ENCODE peak calls at places on chromosomes 16 and 17, in four cellular contexts. W, L, X and N are unnamed samples.
A peak's percentile ranks its signal among the peaks of the same experiment; 100 is the strongest.

GRCh38 chr16:87305505-87306391 is 11.4 kb downstream of the C16orf95 start:
- DNase-seq in L (no peak), W (peak; percentile 87), X (no peak), N (no peak)

GRCh38 chr16:17467923-17468540 is 2.7 kb downstream of the XYLT1 start:
- DNase-seq in W (no peak), X (peak; percentile 26), L (no peak), N (peak; percentile 33)

GRCh38 chr17:1006054-1006453 is 9.1 kb downstream of the TIMM22 start:
- DNase-seq in W (no peak), X (no peak), L (no peak), N (no peak)

GRCh38 chr16:68234188-68235104 is 1.5 kb downstream of the ESRP2 start:
- DNase-seq in L (no peak), X (no peak), W (no peak), N (peak; percentile 85)

GRCh38 chr17:64732336-64733006 is 70.4 kb upstream of the SMURF2 start:
- DNase-seq in W (peak; percentile 2), L (no peak), X (peak; percentile 57), N (peak; percentile 58)

GRCh38 chr17:83119987-83120864 is 40.8 kb downstream of the METRNL start:
- DNase-seq in L (peak; percentile 60), X (no peak), W (no peak), N (no peak)

GRCh38 chr16:21097151-21097550 is 53.5 kb downstream of the DNAH3 start:
- DNase-seq in X (no peak), L (no peak), W (no peak), N (no peak)

GRCh38 chr16:4409081-4409932 is 7.1 kb downstream of the CORO7 start:
- DNase-seq in X (peak; percentile 35), L (no peak), W (no peak), N (no peak)

GRCh38 chr17:58344047-58344790 is 7.8 kb downstream of the SUPT4H1 start:
- DNase-seq in X (no peak), W (no peak), L (peak; percentile 98), N (no peak)

GRCh38 chr17:63701477-63702222 is 1.7 kb upstream of the LIMD2 start:
- DNase-seq in W (peak; percentile 41), L (no peak), X (no peak), N (no peak)

GRCh38 chr16:84477661-84478060 is 26.8 kb downstream of the MEAK7 start:
- DNase-seq in W (no peak), X (no peak), L (no peak), N (no peak)

GRCh38 chr16:53754938-53755910 is 51.3 kb downstream of the FTO start:
- DNase-seq in W (no peak), X (no peak), L (no peak), N (no peak)

GRCh38 chr16:87132361-87133014 is 184.7 kb downstream of the C16orf95 start:
- DNase-seq in W (no peak), L (no peak), X (no peak), N (peak; percentile 73)

GRCh38 chr17:10172241-10172741 is 26.1 kb downstream of the GAS7 start:
- DNase-seq in L (no peak), X (no peak), W (no peak), N (no peak)

GRCh38 chr17:1398028-1398427 is 2.0 kb downstream of the YWHAE start:
- DNase-seq in X (no peak), L (no peak), W (no peak), N (no peak)

GRCh38 chr17:72591500-72592241 is 470.9 kb downstream of the SOX9 start:
- DNase-seq in X (no peak), L (no peak), W (no peak), N (peak; percentile 28)

GRCh38 chr17:58019039-58019438 is 12.0 kb upstream of the SRSF1 start:
- DNase-seq in L (no peak), W (no peak), X (no peak), N (no peak)

GRCh38 chr16:83579431-83579830 is 228.3 kb upstream of the HSBP1 start:
- DNase-seq in W (no peak), L (no peak), X (no peak), N (no peak)

GRCh38 chr17:81074875-81075274 is 39.9 kb downstream of the BAIAP2 start:
- DNase-seq in W (no peak), X (no peak), L (no peak), N (no peak)

DNA sequence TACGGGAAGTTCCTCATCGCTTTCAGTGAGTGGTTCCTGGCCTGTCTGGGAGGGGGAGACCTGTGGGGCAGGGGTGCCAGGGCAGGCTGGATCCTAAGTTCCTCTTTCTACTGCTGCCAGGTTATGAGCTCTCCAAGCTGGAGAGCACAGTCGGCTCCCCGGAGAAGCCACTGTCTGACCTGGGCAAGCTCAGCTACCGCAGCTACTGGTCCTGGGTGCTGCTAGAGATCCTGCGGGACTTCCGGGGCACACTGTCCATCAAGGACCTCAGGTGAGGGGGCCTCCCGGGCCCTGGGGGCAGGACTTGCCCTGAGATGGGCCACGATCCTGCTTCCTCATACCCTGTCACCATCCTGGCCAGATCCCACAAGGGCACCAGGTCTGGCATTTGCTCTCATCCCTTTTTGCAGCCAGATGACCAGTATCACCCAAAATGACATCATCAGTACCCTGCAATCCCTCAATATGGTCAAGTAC is 5.2 kb downstream of the PRSS8 start:
- DNase-seq in L (no peak), X (no peak), W (no peak), N (no peak)
- TF ChIP-seq ESRRA in L (no peak), X (no peak), W (no peak), N (no peak)

GRCh38 chr17:61815863-61816523 is 47.3 kb downstream of the BRIP1 start:
- DNase-seq in X (no peak), L (no peak), W (no peak), N (no peak)

GRCh38 chr17:61814485-61814884 is 48.8 kb downstream of the BRIP1 start:
- DNase-seq in L (no peak), X (no peak), W (no peak), N (no peak)

GRCh38 chr17:61813211-61813610 is 50.1 kb downstream of the BRIP1 start:
- DNase-seq in X (no peak), L (no peak), W (no peak), N (no peak)

GRCh38 chr17:61809816-61810392 is 53.4 kb downstream of the BRIP1 start:
- DNase-seq in W (no peak), X (no peak), L (no peak), N (no peak)

DNA sequence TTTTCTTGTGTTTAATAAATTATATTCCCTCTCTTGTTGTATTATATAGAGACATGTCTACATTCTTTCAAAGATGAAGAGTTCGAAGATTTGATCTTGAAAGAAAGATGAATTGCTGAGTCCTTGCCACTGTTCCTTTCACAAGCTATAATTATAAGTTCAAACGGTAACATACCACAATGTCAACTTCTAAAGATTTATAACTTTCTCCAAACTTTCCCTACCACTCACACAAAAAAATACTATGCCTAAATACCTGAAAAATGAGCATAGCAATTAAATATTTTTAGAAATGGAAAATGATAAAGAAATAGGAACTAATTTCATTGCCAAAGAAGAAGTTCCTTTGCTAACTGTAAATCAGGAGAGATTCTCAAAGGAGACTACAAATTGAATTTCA is 50.6 kb downstream of the BRIP1 start:
- DNase-seq in W (no peak), L (no peak), X (no peak), N (no peak)
- TF ChIP-seq POLR2A in W (no peak), L (no peak), X (no peak), N (no peak)

GRCh38 chr16:10597184-10597583 is 16.8 kb upstream of the EMP2 start:
- DNase-seq in W (no peak), L (no peak), X (no peak), N (no peak)
- TF ChIP-seq ESRRA in W (no peak), L (no peak), X (no peak), N (no peak)

DNA sequence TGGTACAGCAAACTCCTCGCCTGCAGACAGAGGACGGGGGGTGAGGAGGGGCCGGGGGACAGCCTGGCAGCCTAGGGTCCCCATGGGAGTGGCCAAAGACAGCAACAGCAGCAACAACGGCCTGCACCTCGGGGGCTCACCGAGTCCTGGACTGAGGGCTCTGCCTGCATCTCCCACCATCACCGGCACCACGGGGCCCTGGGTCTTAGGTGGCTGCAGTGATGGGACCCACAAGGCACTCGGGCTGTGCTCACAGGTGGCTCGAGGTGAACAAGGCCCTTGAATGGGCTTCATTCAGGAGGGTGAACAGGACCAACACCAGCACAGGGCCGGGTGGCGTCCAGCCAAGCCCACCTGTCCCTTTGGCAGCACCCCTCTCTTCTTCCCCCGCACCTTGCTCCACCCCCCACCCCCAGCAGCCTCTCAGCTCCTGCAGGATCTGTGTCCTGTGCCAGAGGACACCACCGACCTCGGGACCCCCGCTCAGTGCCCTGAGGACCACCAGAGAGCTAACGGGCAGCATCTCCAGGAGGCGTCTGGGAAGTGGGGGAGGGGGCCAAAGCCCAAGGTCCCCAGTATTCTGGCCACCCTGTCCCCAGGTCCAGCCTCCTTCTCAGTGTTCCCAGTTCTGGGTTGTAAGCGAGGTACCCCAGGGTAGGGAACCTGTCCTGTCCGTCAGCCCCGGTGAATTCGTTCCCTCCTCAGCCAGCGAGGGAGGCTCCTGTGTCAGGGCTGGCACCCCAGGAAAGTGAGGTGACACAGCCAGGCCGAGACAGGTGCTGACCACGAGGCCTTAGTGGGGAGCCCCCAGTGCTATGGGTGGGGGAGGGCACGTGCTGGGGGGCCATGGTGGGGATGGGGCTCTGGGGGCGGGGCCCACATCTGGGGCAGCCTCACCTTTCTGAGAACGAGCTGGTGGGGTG is 94.3 kb downstream of the TBC1D16 start:
- DNase-seq in X (no peak), W (no peak), L (no peak), N (no peak)
- TF ChIP-seq POLR2A in X (no peak), W (no peak), L (no peak), N (no peak)

GRCh38 chr16:1839554-1839953 is 12.5 kb downstream of the FAHD1 start:
- DNase-seq in L (no peak), W (no peak), X (no peak), N (no peak)
- TF ChIP-seq ESRRA in L (no peak), W (no peak), X (no peak), N (no peak)

GRCh38 chr16:89489731-89490385 is 503 bp downstream of the ANKRD11 start:
- DNase-seq in L (no peak), X (no peak), W (peak; percentile 52), N (no peak)

GRCh38 chr16:89490386-89491237 is at the start of gene ANKRD11:
- DNase-seq in L (peak; percentile 99), W (peak; percentile 99), X (peak; percentile 99), N (peak; percentile 100)

GRCh38 chr16:89489040-89489721 is 1.2 kb downstream of the ANKRD11 start:
- DNase-seq in L (peak; percentile 85), X (peak; percentile 73), W (peak; percentile 68), N (peak; percentile 89)

GRCh38 chr16:89491974-89492687 is 1.8 kb upstream of the ANKRD11 start:
- DNase-seq in L (no peak), W (peak; percentile 55), X (no peak), N (no peak)

DNA sequence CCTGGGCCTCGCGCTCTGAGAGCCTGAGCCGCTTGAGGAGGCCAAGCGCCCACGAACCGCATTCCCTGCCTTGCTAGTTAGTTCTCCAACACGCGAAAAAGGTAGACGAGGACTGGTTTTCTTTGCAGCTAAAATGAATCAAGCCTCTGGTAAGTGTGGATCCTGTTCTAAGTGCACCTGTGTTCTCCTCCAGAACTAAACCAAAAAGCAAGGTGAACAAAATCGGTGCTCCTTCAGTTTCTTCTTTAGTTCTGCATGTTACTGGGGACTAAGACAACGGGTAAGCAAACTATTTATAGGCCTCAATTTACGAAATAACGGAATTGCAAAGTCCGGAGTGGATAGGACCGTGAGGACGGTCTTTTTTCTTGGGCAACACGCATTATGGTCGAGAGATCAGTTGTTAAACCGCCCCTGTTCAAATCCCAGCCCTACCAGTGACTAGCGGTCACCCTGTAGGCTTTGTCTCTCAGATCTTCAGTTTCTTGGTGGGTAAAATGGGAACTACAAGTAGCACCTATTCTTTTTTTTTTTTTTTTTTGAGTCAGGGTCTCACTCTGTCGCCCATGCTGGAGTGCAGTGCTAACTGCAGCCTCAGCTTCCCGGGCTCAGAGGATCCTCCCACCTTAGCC is 993 bp upstream of the ANKRD11 start:
- DNase-seq in L (no peak), X (peak; percentile 64), W (no peak), N (peak; percentile 66)
- TF ChIP-seq POLR2A in L (no peak), X (no peak), W (no peak), N (no peak)

GRCh38 chr16:79571065-79571697 is 29.4 kb downstream of the MAF start:
- DNase-seq in X (no peak), L (no peak), W (no peak), N (no peak)
- TF ChIP-seq ESRRA in X (no peak), L (no peak), W (no peak), N (no peak)